ENCODE peak calls at places on chromosome 15, in seven cellular contexts. One of them, this sample, is unnamed.

GRCh38 chr15:78914027-78914764 is 30.6 kb downstream of the CTSH start:
- DNase-seq in PC-3: no peak
- DNase-seq in mucosa of descending colon: no peak
- DNase-seq in ovary: peak; percentile 73
- DNase-seq in H7: peak; percentile 78
- DNase-seq in CD8-positive, alpha-beta T cell: no peak
- DNase-seq in psoas muscle: peak; percentile 57
- DNase-seq in this sample: no peak

GRCh38 chr15:66617137-66618090 is 51.6 kb upstream of the LCTL start:
- DNase-seq in PC-3: peak; percentile 69
- DNase-seq in mucosa of descending colon: peak; percentile 71
- DNase-seq in ovary: peak; percentile 55
- DNase-seq in H7: peak; percentile 66
- DNase-seq in CD8-positive, alpha-beta T cell: no peak
- DNase-seq in psoas muscle: peak; percentile 61
- DNase-seq in this sample: peak; percentile 85

GRCh38 chr15:80090879-80091503 is 31.5 kb downstream of the ZFAND6 start:
- DNase-seq in PC-3: peak; percentile 25
- DNase-seq in mucosa of descending colon: no peak
- DNase-seq in ovary: no peak
- DNase-seq in H7: peak; percentile 9
- DNase-seq in CD8-positive, alpha-beta T cell: no peak
- DNase-seq in psoas muscle: no peak
- DNase-seq in this sample: no peak

GRCh38 chr15:74332611-74333010 is 34.8 kb downstream of the CYP11A1 start:
- DNase-seq in PC-3: no peak
- DNase-seq in mucosa of descending colon: no peak
- DNase-seq in ovary: no peak
- DNase-seq in H7: no peak
- DNase-seq in CD8-positive, alpha-beta T cell: no peak
- DNase-seq in psoas muscle: no peak
- DNase-seq in this sample: no peak

GRCh38 chr15:52146776-52147175 is 34.2 kb upstream of the BCL2L10 start:
- DNase-seq in PC-3: no peak
- DNase-seq in mucosa of descending colon: no peak
- DNase-seq in ovary: no peak
- DNase-seq in H7: no peak
- DNase-seq in CD8-positive, alpha-beta T cell: no peak
- DNase-seq in psoas muscle: no peak
- DNase-seq in this sample: no peak

GRCh38 chr15:40787344-40787841 is 17.6 kb downstream of the C15orf62 start:
- DNase-seq in PC-3: peak; percentile 98
- DNase-seq in mucosa of descending colon: peak; percentile 76
- DNase-seq in ovary: no peak
- DNase-seq in H7: peak; percentile 84
- DNase-seq in CD8-positive, alpha-beta T cell: no peak
- DNase-seq in psoas muscle: no peak
- DNase-seq in this sample: peak; percentile 84

GRCh38 chr15:20355256-20355868 is 186.2 kb downstream of the GOLGA6L6 start:
- DNase-seq in PC-3: no peak
- DNase-seq in mucosa of descending colon: peak; percentile 21
- DNase-seq in ovary: no peak
- DNase-seq in H7: peak; percentile 14
- DNase-seq in CD8-positive, alpha-beta T cell: no peak
- DNase-seq in psoas muscle: peak; percentile 13
- DNase-seq in this sample: no peak

GRCh38 chr15:60444289-60444912 is 34.5 kb downstream of the ICE2 start:
- DNase-seq in PC-3: peak; percentile 45
- DNase-seq in mucosa of descending colon: no peak
- DNase-seq in ovary: no peak
- DNase-seq in H7: no peak
- DNase-seq in CD8-positive, alpha-beta T cell: no peak
- DNase-seq in psoas muscle: no peak
- DNase-seq in this sample: no peak

GRCh38 chr15:70974004-70974832 is 81.6 kb downstream of the LRRC49 start:
- DNase-seq in PC-3: peak; percentile 72
- DNase-seq in mucosa of descending colon: no peak
- DNase-seq in ovary: no peak
- DNase-seq in H7: no peak
- DNase-seq in CD8-positive, alpha-beta T cell: no peak
- DNase-seq in psoas muscle: no peak
- DNase-seq in this sample: peak; percentile 25

GRCh38 chr15:101810451-101810850 is 1.6 kb upstream of the OR4F15 start:
- DNase-seq in PC-3: no peak
- DNase-seq in mucosa of descending colon: no peak
- DNase-seq in ovary: no peak
- DNase-seq in H7: no peak
- DNase-seq in CD8-positive, alpha-beta T cell: no peak
- DNase-seq in psoas muscle: no peak
- DNase-seq in this sample: no peak

GRCh38 chr15:95459288-95459687 is 871.2 kb upstream of the NR2F2 start:
- DNase-seq in PC-3: peak; percentile 72
- DNase-seq in mucosa of descending colon: no peak
- DNase-seq in ovary: no peak
- DNase-seq in H7: no peak
- DNase-seq in CD8-positive, alpha-beta T cell: no peak
- DNase-seq in psoas muscle: no peak
- DNase-seq in this sample: no peak

GRCh38 chr15:74302821-74303359 is 64.6 kb downstream of the CYP11A1 start:
- DNase-seq in PC-3: peak; percentile 53
- DNase-seq in mucosa of descending colon: peak; percentile 57
- DNase-seq in ovary: peak; percentile 55
- DNase-seq in H7: peak; percentile 94
- DNase-seq in CD8-positive, alpha-beta T cell: no peak
- DNase-seq in psoas muscle: no peak
- DNase-seq in this sample: peak; percentile 50

GRCh38 chr15:81442454-81442853 is 68.4 kb upstream of the TMC3 start:
- DNase-seq in PC-3: no peak
- DNase-seq in mucosa of descending colon: no peak
- DNase-seq in ovary: no peak
- DNase-seq in H7: no peak
- DNase-seq in CD8-positive, alpha-beta T cell: no peak
- DNase-seq in psoas muscle: no peak
- DNase-seq in this sample: peak; percentile 4

GRCh38 chr15:63044077-63044644 is 1.6 kb downstream of the TPM1 start:
- DNase-seq in PC-3: no peak
- DNase-seq in mucosa of descending colon: peak; percentile 55
- DNase-seq in ovary: no peak
- DNase-seq in H7: no peak
- DNase-seq in CD8-positive, alpha-beta T cell: no peak
- DNase-seq in psoas muscle: no peak
- DNase-seq in this sample: peak; percentile 39

GRCh38 chr15:51828621-51829359 is 663 bp upstream of the TMOD3 start:
- DNase-seq in PC-3: peak; percentile 88
- DNase-seq in mucosa of descending colon: no peak
- DNase-seq in ovary: no peak
- DNase-seq in H7: no peak
- DNase-seq in CD8-positive, alpha-beta T cell: no peak
- DNase-seq in psoas muscle: no peak
- DNase-seq in this sample: no peak

GRCh38 chr15:25058080-25058785 is 103.4 kb downstream of the SNRPN start:
- DNase-seq in PC-3: no peak
- DNase-seq in mucosa of descending colon: no peak
- DNase-seq in ovary: no peak
- DNase-seq in H7: no peak
- DNase-seq in CD8-positive, alpha-beta T cell: no peak
- DNase-seq in psoas muscle: no peak
- DNase-seq in this sample: no peak

GRCh38 chr15:81575436-81576123 is 201.6 kb upstream of the TMC3 start:
- DNase-seq in PC-3: no peak
- DNase-seq in mucosa of descending colon: peak; percentile 20
- DNase-seq in ovary: no peak
- DNase-seq in H7: no peak
- DNase-seq in CD8-positive, alpha-beta T cell: no peak
- DNase-seq in psoas muscle: no peak
- DNase-seq in this sample: peak; percentile 10

GRCh38 chr15:98920091-98920880 is 87.3 kb downstream of the PGPEP1L start:
- DNase-seq in PC-3: no peak
- DNase-seq in mucosa of descending colon: no peak
- DNase-seq in ovary: no peak
- DNase-seq in H7: no peak
- DNase-seq in CD8-positive, alpha-beta T cell: no peak
- DNase-seq in psoas muscle: no peak
- DNase-seq in this sample: peak; percentile 33
- H3K36me3 ChIP-seq in PC-3: no peaks in the 10 kb centered on the region
- H3K36me3 ChIP-seq in mucosa of descending colon: no peaks in the 10 kb centered on the region
- H3K36me3 ChIP-seq in ovary: no peaks in the 10 kb centered on the region
- H3K36me3 ChIP-seq in H7: peaks cover 51% of the 10 kb centered on the region
- H3K36me3 ChIP-seq in CD8-positive, alpha-beta T cell: peaks cover 44% of the 10 kb centered on the region
- H3K36me3 ChIP-seq in psoas muscle: no peaks in the 10 kb centered on the region
- H3K36me3 ChIP-seq in this sample: peaks cover 48% of the 10 kb centered on the region

DNA sequence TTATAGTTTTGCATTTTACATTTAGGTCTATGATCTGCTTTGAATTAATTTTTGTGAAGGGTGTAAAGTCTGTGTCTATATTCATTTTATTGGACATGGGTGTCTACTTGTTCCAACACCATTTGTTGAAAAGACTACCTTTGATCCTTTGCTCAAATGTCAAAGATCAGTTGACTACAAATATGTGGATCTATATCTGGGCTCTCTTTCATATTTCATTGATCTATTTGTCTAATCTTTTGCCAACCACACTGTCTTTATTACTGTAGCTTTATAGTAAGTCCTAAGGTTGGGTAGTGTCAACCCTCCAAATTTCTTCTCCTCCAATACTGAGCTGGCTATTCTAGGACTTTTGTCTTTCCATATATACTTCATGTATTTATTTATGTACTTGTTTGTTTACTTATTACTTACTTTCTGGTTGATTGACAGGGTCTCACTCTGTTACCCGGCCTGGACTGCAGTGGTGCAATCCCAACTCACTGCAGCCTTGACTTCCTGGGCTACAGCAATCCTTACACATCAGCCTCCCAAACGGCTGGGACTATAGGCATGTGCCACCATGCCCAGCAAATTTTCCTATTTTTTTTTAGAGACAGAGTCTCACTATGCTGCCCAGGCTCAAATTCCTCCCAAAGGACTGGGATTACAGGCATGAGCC is 53.8 kb upstream of the TTBK2 start:
- DNase-seq in PC-3: no peak
- DNase-seq in mucosa of descending colon: no peak
- DNase-seq in ovary: no peak
- DNase-seq in H7: no peak
- DNase-seq in CD8-positive, alpha-beta T cell: no peak
- DNase-seq in psoas muscle: no peak
- DNase-seq in this sample: no peak
- H3K36me3 ChIP-seq in PC-3: peaks cover 29% of the 10 kb centered on the region
- H3K36me3 ChIP-seq in mucosa of descending colon: no peaks in the 10 kb centered on the region
- H3K36me3 ChIP-seq in ovary: no peaks in the 10 kb centered on the region
- H3K36me3 ChIP-seq in H7: no peaks in the 10 kb centered on the region
- H3K36me3 ChIP-seq in CD8-positive, alpha-beta T cell: peaks cover 24% of the 10 kb centered on the region
- H3K36me3 ChIP-seq in psoas muscle: peaks cover 4% of the 10 kb centered on the region
- H3K36me3 ChIP-seq in this sample: peaks cover 67% of the 10 kb centered on the region

GRCh38 chr15:72203507-72203837 is 5.9 kb upstream of the GRAMD2A start:
- DNase-seq in PC-3: no peak
- DNase-seq in mucosa of descending colon: no peak
- DNase-seq in ovary: no peak
- DNase-seq in H7: no peak
- DNase-seq in CD8-positive, alpha-beta T cell: no peak
- DNase-seq in psoas muscle: peak; percentile 64
- DNase-seq in this sample: no peak

GRCh38 chr15:72207576-72208085 is 10.0 kb upstream of the GRAMD2A start:
- DNase-seq in PC-3: no peak
- DNase-seq in mucosa of descending colon: no peak
- DNase-seq in ovary: no peak
- DNase-seq in H7: no peak
- DNase-seq in CD8-positive, alpha-beta T cell: no peak
- DNase-seq in psoas muscle: no peak
- DNase-seq in this sample: no peak

GRCh38 chr15:72205273-72205672 is 7.7 kb upstream of the GRAMD2A start:
- DNase-seq in PC-3: no peak
- DNase-seq in mucosa of descending colon: no peak
- DNase-seq in ovary: no peak
- DNase-seq in H7: no peak
- DNase-seq in CD8-positive, alpha-beta T cell: no peak
- DNase-seq in psoas muscle: no peak
- DNase-seq in this sample: no peak

GRCh38 chr15:72205896-72206676 is 8.5 kb upstream of the GRAMD2A start:
- DNase-seq in PC-3: no peak
- DNase-seq in mucosa of descending colon: no peak
- DNase-seq in ovary: no peak
- DNase-seq in H7: no peak
- DNase-seq in CD8-positive, alpha-beta T cell: no peak
- DNase-seq in psoas muscle: no peak
- DNase-seq in this sample: no peak

GRCh38 chr15:72206677-72207000 is 9.1 kb upstream of the GRAMD2A start:
- DNase-seq in PC-3: no peak
- DNase-seq in mucosa of descending colon: no peak
- DNase-seq in ovary: no peak
- DNase-seq in H7: no peak
- DNase-seq in CD8-positive, alpha-beta T cell: no peak
- DNase-seq in psoas muscle: no peak
- DNase-seq in this sample: no peak
- H3K36me3 ChIP-seq in PC-3: peaks cover 96% of the 10 kb centered on the region
- H3K36me3 ChIP-seq in mucosa of descending colon: peaks cover 52% of the 10 kb centered on the region
- H3K36me3 ChIP-seq in ovary: no peaks in the 10 kb centered on the region
- H3K36me3 ChIP-seq in H7: peaks cover 90% of the 10 kb centered on the region
- H3K36me3 ChIP-seq in CD8-positive, alpha-beta T cell: peaks cover 75% of the 10 kb centered on the region
- H3K36me3 ChIP-seq in psoas muscle: peaks cover 31% of the 10 kb centered on the region
- H3K36me3 ChIP-seq in this sample: peaks cover 95% of the 10 kb centered on the region

GRCh38 chr15:85625431-85625830 is 169.3 kb downstream of the KLHL25 start:
- DNase-seq in PC-3: no peak
- DNase-seq in mucosa of descending colon: no peak
- DNase-seq in ovary: no peak
- DNase-seq in H7: no peak
- DNase-seq in CD8-positive, alpha-beta T cell: no peak
- DNase-seq in psoas muscle: no peak
- DNase-seq in this sample: no peak

GRCh38 chr15:85625856-85626255 is 168.9 kb downstream of the KLHL25 start:
- DNase-seq in PC-3: no peak
- DNase-seq in mucosa of descending colon: no peak
- DNase-seq in ovary: no peak
- DNase-seq in H7: no peak
- DNase-seq in CD8-positive, alpha-beta T cell: no peak
- DNase-seq in psoas muscle: no peak
- DNase-seq in this sample: no peak

GRCh38 chr15:85622432-85622831 is 172.3 kb downstream of the KLHL25 start:
- DNase-seq in PC-3: no peak
- DNase-seq in mucosa of descending colon: no peak
- DNase-seq in ovary: no peak
- DNase-seq in H7: no peak
- DNase-seq in CD8-positive, alpha-beta T cell: no peak
- DNase-seq in psoas muscle: no peak
- DNase-seq in this sample: no peak

GRCh38 chr15:85624241-85624855 is 170.4 kb downstream of the KLHL25 start:
- DNase-seq in PC-3: no peak
- DNase-seq in mucosa of descending colon: no peak
- DNase-seq in ovary: no peak
- DNase-seq in H7: no peak
- DNase-seq in CD8-positive, alpha-beta T cell: no peak
- DNase-seq in psoas muscle: no peak
- DNase-seq in this sample: peak; percentile 62

DNA sequence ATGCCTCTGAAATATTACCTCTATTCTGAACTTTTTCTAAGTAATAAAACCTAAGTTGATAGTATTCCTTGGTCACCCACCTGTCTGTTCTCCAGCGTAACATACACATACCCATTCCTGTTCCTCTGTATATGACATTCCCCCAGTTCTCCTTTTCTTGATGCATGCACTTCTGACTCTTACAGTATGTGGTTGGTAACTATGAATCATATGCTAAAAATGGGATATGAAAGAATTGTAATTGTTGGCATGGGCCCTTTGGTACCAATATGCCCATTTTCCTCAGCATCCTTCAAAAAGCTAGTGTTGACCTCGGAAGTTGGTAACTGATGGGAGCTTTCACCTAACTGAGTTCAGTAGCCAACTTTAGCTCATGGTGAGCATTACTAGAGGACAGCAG is 171.1 kb downstream of the KLHL25 start:
- DNase-seq in PC-3: peak; percentile 10
- DNase-seq in mucosa of descending colon: no peak
- DNase-seq in ovary: no peak
- DNase-seq in H7: no peak
- DNase-seq in CD8-positive, alpha-beta T cell: no peak
- DNase-seq in psoas muscle: no peak
- DNase-seq in this sample: peak; percentile 33
- H3K36me3 ChIP-seq in PC-3: peaks cover 4% of the 10 kb centered on the region
- H3K36me3 ChIP-seq in mucosa of descending colon: no peaks in the 10 kb centered on the region
- H3K36me3 ChIP-seq in ovary: no peaks in the 10 kb centered on the region
- H3K36me3 ChIP-seq in H7: no peaks in the 10 kb centered on the region
- H3K36me3 ChIP-seq in CD8-positive, alpha-beta T cell: no peaks in the 10 kb centered on the region
- H3K36me3 ChIP-seq in psoas muscle: no peaks in the 10 kb centered on the region
- H3K36me3 ChIP-seq in this sample: peaks cover 4% of the 10 kb centered on the region